ENCODE peak calls at places on chromosome 20, in five cellular contexts. U is IMR-90, T is neural progenitor cell, Z is MM.1S, W is SK-N-SH. H is an unnamed sample.

GRCh38 chr20:10611357-10611756 is 62.4 kb downstream of the JAG1 start:
- DNase-seq in U (peak; percentile 66), T (peak; percentile 75), Z (no peak), W (peak; percentile 38), H (peak; percentile 55)

GRCh38 chr20:4406627-4407026 is 315.1 kb upstream of the PRND start:
- DNase-seq in U (peak; percentile 88), T (no peak), Z (no peak), W (no peak), H (peak; percentile 36)

GRCh38 chr20:58133020-58133419 is 95.4 kb downstream of the ANKRD60 start:
- DNase-seq in U (no peak), T (no peak), Z (no peak), W (no peak), H (peak; percentile 81)

GRCh38 chr20:23887856-23888255 is 8.3 kb upstream of the CST5 start:
- DNase-seq in U (no peak), T (no peak), Z (no peak), W (no peak), H (no peak)

GRCh38 chr20:39112196-39112743 is 150.1 kb downstream of the DHX35 start:
- DNase-seq in U (peak; percentile 28), T (peak; percentile 89), Z (peak; percentile 35), W (peak; percentile 91), H (peak; percentile 88)

GRCh38 chr20:25226433-25227316 is 21.2 kb upstream of the PYGB start:
- DNase-seq in U (no peak), T (no peak), Z (no peak), W (peak; percentile 56), H (peak; percentile 51)

GRCh38 chr20:32752458-32753250 is 9.4 kb upstream of the COMMD7 start:
- DNase-seq in U (peak; percentile 82), T (no peak), Z (no peak), W (no peak), H (peak; percentile 92)

GRCh38 chr20:38727602-38728236 is 3.4 kb downstream of the SLC32A1 start:
- DNase-seq in U (no peak), T (no peak), Z (no peak), W (no peak), H (peak; percentile 82)

GRCh38 chr20:22473293-22473692 is 111.1 kb downstream of the FOXA2 start:
- DNase-seq in U (no peak), T (no peak), Z (no peak), W (no peak), H (no peak)

GRCh38 chr20:22471156-22471836 is 113.1 kb downstream of the FOXA2 start:
- DNase-seq in U (no peak), T (no peak), Z (no peak), W (no peak), H (no peak)

GRCh38 chr20:22472386-22472785 is 112.0 kb downstream of the FOXA2 start:
- DNase-seq in U (no peak), T (no peak), Z (no peak), W (no peak), H (no peak)

GRCh38 chr20:22475662-22476061 is 108.7 kb downstream of the FOXA2 start:
- DNase-seq in U (no peak), T (no peak), Z (peak; percentile 55), W (no peak), H (no peak)

DNA sequence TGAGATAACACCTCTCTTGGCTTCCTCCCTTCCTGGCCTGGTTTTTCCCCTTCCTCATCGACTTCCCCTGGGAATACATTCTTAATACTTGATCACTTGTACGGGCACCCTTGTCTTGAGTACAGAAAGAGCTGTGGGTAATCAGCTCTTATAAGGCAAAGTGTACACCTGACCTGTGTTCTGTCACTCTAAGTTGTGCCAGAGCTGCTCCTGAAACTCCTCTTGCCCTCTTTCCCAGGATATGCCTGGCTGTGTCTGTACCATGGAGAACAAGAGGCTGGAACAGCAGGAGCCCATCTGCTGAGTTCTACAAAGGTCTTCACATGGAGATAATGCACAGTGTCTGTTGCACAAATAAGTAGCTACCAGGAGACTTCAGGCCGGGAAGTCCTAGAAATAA is 110.2 kb downstream of the FOXA2 start:
- DNase-seq in U (no peak), T (no peak), Z (no peak), W (no peak), H (no peak)
- TF ChIP-seq CTCF in U (no peak), T (no peak), Z (no peak), W (no peak), H (no peak)

GRCh38 chr20:33882481-33882880 is 71.3 kb downstream of the CHMP4B start:
- DNase-seq in U (no peak), T (no peak), Z (peak; percentile 50), W (no peak), H (no peak)
- H2AFZ ChIP-seq in U (no peak overlapping the region), T (peak overlapping the region; percentile 57), Z (no peak overlapping the region), W (no peak overlapping the region), H (no peak overlapping the region)

GRCh38 chr20:30376767-30377658 is 880.5 kb upstream of the DEFB115 start:
- DNase-seq in U (peak; percentile 79), T (no peak), Z (peak; percentile 79), W (peak; percentile 87), H (peak; percentile 86)
- TF ChIP-seq CTCF in U (peak; percentile 61), T (no peak), Z (peak; percentile 34), W (peak; percentile 59), H (peak; percentile 22)

GRCh38 chr20:44328428-44328827 is 8.4 kb upstream of the R3HDML start:
- DNase-seq in U (no peak), T (no peak), Z (no peak), W (no peak), H (no peak)

GRCh38 chr20:44324343-44324742 is 12.5 kb upstream of the R3HDML start:
- DNase-seq in U (no peak), T (peak; percentile 47), Z (no peak), W (no peak), H (no peak)

GRCh38 chr20:44331201-44331600 is 5.6 kb upstream of the R3HDML start:
- DNase-seq in U (no peak), T (no peak), Z (no peak), W (no peak), H (no peak)

DNA sequence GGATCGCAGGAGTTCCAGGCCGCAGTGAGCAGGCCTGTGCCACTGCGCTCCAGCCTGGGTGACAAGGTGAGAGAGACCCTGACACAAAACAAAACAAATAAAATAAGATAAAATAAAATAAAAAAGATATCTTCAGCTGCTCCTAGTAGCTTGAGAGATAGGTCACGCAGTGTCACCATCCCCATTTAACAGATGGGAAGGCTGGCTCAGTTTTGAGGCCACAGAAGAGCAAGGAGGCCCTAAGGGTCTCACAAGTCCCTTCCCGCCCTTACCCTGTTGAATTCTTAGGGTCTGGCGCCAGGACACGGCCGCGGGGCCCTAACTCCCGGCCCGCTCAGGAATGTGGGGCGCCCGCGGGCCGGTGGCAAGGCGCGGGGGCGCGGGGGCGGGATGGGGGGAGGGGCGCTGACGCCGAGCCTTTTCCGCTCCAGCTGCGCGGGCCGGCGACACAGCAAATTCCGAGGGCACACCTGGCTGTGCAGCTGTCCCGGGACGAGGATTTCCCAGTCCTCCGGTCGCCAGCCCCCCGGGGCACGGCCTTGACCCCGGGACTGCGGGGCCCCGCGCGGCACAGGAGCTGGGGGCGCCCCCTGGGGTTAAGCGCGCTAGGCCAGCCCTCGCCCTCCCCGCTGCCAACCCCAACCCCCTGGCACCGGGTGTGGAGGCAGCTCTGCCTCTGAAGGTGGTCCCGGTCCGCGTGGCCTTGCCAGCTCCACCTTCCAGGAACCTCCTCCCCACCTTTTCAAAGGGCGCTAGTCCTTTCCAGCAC is 10.3 kb upstream of the R3HDML start:
- DNase-seq in U (no peak), T (peak; percentile 63), Z (peak; percentile 16), W (peak; percentile 52), H (no peak)
- H2AFZ ChIP-seq in U (peak overlapping the region; percentile 65), T (peak overlapping the region; percentile 34), Z (peak overlapping the region; percentile 92), W (no peak overlapping the region), H (peak overlapping the region; percentile 59)

DNA sequence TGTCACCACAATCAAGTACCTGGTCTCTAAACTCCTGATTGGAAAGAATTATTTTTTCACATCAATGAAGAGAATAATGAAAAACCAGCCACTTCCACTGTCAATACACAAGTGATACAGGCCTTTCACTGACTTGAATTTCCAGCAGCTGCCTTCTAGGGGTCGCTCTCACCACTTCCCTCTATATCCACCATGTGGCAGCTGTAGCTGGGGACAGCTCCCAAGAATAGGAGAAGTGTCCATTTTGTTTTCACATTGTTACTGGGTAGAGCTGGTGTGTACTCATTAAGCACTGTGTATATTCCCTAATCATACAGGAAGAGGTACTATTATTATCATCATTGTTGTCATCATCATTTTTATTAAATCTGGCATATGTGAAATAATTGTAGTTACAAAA is 438.4 kb upstream of the SPTLC3 start:
- DNase-seq in U (no peak), T (peak; percentile 74), Z (peak; percentile 31), W (peak; percentile 47), H (peak; percentile 3)
- TF ChIP-seq CTCF in U (no peak), T (peak; percentile 79), Z (peak; percentile 66), W (no peak), H (no peak)

DNA sequence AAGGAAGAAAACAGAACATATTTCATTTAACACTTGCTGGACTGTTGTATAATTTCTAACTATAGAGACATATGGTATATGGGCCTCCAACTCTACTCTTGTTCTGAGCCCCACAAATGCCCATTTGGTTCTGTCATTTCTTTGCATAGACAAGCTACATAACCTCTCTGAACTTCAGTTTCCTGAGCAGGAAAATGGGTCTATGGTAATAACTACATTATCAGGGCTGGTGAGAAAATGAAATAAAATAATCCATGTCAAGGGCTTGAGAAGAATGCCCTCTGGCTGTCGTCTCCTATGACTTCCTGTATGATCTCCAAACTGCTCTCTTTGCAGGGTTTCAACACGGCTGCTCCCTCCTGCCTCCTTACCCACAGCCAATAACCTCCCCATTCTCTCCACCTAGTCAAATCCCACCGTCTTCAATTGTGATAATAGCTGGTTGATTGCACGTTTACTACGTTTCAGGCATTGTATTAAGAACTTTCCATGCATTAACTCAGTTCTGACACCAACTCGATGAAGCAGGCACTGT is 12.0 kb downstream of the ZCCHC3 start:
- DNase-seq in U (peak; percentile 29), T (no peak), Z (no peak), W (peak; percentile 34), H (peak; percentile 48)
- H2AFZ ChIP-seq in U (peak overlapping the region; percentile 85), T (no peak overlapping the region), Z (peak overlapping the region; percentile 67), W (peak overlapping the region; percentile 86), H (peak overlapping the region; percentile 96)

DNA sequence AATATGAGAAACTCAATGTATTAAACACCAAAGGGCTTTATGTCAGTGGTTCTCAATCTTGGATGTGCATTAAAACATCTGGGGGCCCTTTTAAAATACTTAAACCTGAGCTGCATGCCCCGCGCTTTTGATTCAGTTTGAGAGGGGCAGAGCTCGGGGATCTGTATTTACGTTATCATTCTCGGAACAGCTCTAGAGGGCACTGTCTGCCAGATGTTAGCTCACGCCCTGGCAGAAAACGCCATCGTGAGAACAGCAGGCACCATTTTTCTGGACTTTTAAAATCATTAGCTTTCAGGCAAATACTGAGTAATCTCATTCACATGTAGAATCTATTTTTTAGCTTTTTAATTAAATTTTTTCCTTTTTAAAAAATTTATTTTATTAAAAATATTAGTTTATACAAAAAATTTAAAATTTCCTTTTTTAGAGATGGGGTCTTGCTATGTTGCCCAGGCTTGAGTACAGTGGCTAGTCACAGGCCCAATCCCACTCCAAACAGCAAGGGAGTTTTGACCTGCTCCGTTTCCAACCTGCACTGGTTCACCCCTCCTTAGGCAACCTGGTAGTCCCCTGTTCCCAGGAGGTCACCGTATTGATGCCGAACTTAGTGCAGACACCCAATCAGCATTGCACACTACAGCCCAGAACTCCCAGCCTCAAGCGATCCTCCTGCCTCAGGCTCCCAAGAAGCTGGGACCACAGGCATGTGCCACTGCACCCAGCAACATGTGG is 30.0 kb upstream of the ZNF133 start:
- DNase-seq in U (no peak), T (peak; percentile 36), Z (no peak), W (peak; percentile 45), H (no peak)
- TF ChIP-seq CTCF in U (no peak), T (peak; percentile 39), Z (no peak), W (no peak), H (no peak)

H was measured in osteoblast.